ENCODE peak calls at places on chromosome X, in four cellular contexts. B, Z, Q and V are unnamed samples.

GRCh38 chrX:39854772-39855747 is 242.7 kb downstream of the BCOR start:
- DNase-seq in B (no peak), Z (no peak), Q (no peak), V (peak)

GRCh38 chrX:19739683-19740082 is 147.7 kb downstream of the SH3KBP1 start:
- DNase-seq in B (peak), Z (peak), Q (peak), V (peak)

GRCh38 chrX:96436105-96436504 is 248.5 kb upstream of the DIAPH2 start:
- DNase-seq in B (no peak), Z (no peak), Q (no peak), V (no peak)

GRCh38 chrX:48794993-48795501 is 6.8 kb upstream of the HDAC6 start:
- DNase-seq in B (no peak), Z (no peak), Q (no peak), V (no peak)

GRCh38 chrX:119190736-119191282 is 45.3 kb upstream of the PGRMC1 start:
- DNase-seq in B (no peak), Z (peak), Q (peak), V (no peak)

GRCh38 chrX:48815266-48815665 is 11.0 kb upstream of the ERAS start:
- DNase-seq in B (no peak), Z (no peak), Q (no peak), V (no peak)

GRCh38 chrX:108261541-108262218 is 170.1 kb downstream of the ATG4A start:
- DNase-seq in B (no peak), Z (no peak), Q (no peak), V (no peak)

GRCh38 chrX:46611658-46612362 is 38.2 kb downstream of the CHST7 start:
- DNase-seq in B (no peak), Z (no peak), Q (no peak), V (no peak)

GRCh38 chrX:11953615-11954014 is 184.7 kb upstream of the FRMPD4 start:
- DNase-seq in B (no peak), Z (no peak), Q (no peak), V (no peak)

GRCh38 chrX:47482065-47482511 is 934 bp downstream of the ZNF41 start:
- DNase-seq in B (no peak), Z (no peak), Q (no peak), V (no peak)

GRCh38 chrX:104750146-104750699 is 184.2 kb downstream of the IL1RAPL2 start:
- DNase-seq in B (no peak), Z (no peak), Q (peak), V (no peak)

GRCh38 chrX:23784487-23785301 is 1.7 kb downstream of the SAT1 start:
- DNase-seq in B (no peak), Z (no peak), Q (no peak), V (no peak)

GRCh38 chrX:119507206-119507605 is 39.0 kb downstream of the SLC25A5 start:
- DNase-seq in B (no peak), Z (no peak), Q (no peak), V (no peak)

GRCh38 chrX:2640436-2641150 is 50.5 kb upstream of the CD99 start:
- DNase-seq in B (no peak), Z (no peak), Q (no peak), V (no peak)
- TF ChIP-seq CTCF in B (no peak), Z (no peak), Q (no peak), V (no peak)

DNA sequence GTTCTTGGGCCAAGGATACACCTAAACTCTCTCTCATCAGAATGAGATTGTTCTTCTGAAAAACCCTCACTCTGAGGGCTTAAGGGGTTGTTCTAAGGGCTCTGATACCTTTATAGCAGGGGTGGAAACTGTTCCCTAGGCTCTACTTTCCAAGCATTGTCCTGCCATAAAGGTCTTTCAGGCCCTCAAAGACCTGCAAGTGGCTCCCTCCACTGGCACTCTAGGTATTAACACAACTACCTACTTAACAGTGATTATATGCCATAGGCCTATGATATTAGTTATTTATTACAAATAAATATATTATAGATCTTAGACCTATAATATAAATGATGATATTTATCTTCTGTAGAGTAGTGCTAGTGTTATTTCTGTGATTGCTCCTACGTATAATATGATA is 473.7 kb upstream of the RPS6KA3 start:
- DNase-seq in B (no peak), Z (no peak), Q (no peak), V (no peak)
- TF ChIP-seq CTCF in B (no peak), Z (no peak), Q (no peak), V (no peak)

DNA sequence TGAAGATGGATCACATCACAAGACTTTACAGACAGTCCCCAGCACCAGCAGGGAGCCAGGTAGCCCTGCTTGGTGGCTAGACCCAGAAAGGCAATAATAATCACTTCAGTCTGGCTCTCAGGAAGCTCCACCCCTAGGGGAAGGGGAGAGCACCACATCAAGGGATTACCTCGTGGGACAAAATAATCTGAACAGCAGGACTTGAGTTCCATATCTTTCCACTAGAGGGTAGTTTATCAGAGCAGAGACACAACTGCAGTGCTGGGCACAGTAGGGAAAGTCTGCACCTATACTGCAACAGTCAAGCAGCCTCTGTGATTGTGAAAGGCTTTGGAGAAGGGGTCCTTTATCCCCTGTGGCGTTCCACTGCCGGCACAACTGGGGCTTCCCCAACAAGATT is 547.0 kb upstream of the POU3F4 start:
- DNase-seq in B (no peak), Z (no peak), Q (no peak), V (no peak)
- TF ChIP-seq CTCF in B (no peak), Z (no peak), Q (no peak), V (no peak)

GRCh38 chrX:30967516-30967915 is 78.5 kb upstream of the TAB3 start:
- DNase-seq in B (no peak), Z (no peak), Q (no peak), V (no peak)
- TF ChIP-seq CTCF in B (no peak), Z (no peak), Q (no peak), V (no peak)

GRCh38 chrX:32176510-32176909 is 1034.8 kb downstream of the DMD start:
- DNase-seq in B (no peak), Z (no peak), Q (no peak), V (no peak)
- TF ChIP-seq CTCF in B (no peak), Z (no peak), Q (no peak), V (no peak)

DNA sequence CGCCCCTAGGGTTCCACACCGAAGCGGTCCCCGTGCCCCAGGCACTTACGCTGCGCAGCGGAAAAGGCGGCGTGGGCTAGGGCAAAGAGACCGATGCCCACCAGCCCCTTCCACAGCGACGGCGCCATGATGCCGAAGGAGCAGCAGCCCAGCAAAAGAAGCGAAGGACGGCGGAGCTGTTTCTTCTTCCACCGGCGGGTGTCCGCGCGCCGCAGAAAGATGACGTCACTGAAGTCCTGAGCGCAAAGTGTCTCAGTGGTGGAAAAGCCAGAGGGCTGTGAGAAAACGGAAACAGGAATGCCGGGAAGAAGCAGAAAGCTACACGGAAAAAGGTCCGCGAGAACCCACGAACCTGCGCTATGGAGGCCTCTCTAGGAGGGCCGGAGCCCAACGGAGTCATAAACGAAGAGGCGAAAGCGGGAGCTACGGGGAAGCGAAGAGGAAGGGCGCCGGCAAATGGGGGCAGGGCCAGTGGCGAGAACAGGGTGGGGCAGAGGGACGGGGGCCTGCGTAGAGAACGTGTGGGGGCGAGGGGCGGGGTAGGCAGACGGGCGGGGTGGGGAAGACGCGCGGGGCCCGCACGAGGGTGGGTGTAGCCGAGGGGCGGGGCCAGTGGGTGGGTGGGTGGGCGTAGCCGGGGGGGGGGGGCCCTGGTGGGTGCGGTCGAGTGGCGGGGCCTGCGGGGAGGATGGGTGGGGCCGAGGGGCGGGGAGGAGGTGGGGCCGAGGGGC is at the start of gene MMGT1:
- DNase-seq in B (peak), Z (peak), Q (peak), V (peak)
- TF ChIP-seq CTCF in B (no peak), Z (no peak), Q (no peak), V (no peak)

GRCh38 chrX:134026732-134027311 is 41.4 kb upstream of the GPC3 start:
- DNase-seq in B (peak), Z (peak), Q (peak), V (no peak)
- TF ChIP-seq CTCF in B (peak), Z (peak), Q (peak), V (no peak)

DNA sequence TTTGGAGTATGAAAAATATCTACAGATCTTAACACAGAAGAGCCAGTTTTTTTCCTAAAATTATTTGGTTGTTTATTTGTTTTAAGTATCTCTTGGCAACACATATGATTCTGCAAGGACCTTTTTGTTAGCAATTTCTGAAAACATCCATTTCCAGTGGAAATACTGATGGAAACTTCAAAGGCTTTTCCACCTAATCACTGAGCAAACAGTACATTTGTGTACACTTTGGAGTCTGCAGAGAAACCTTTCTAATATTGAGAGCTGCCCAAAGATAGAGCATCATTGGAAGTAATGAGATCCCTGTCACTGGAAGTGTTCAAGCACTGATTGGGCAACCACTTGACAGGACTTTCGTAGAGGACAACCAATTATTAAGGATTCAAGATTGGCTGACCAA is 69.7 kb upstream of the TFDP3 start:
- DNase-seq in B (no peak), Z (no peak), Q (no peak), V (no peak)
- TF ChIP-seq CTCF in B (no peak), Z (no peak), Q (no peak), V (no peak)